ENCODE peak calls at places on chromosomes 5 and 9, in five cellular contexts. Q is kidney; Z is CD4-positive, alpha-beta memory T cell; N is fibroblast of lung; A is OCI-LY7. C is an unnamed sample. For H3K4me1, the result is how much of the 10 kb centered on the place peaks cover.

GRCh38 chr5:29992248-29992647 is 1201.2 kb upstream of the CDH6 start:
- DNase-seq in Z (no peak), N (no peak), Q (no peak), A (no peak), C (no peak)

GRCh38 chr9:87115790-87116189 is 168.5 kb upstream of the GAS1 start:
- DNase-seq in Q (no peak), Z (no peak), N (peak), A (no peak), C (no peak)

GRCh38 chr9:132077881-132078280 is 1.8 kb downstream of the MED27 start:
- DNase-seq in N (no peak), Q (no peak), A (no peak), Z (no peak), C (no peak)

GRCh38 chr9:25864509-25864908 is 186.3 kb upstream of the TUSC1 start:
- DNase-seq in N (no peak), A (no peak), Z (no peak), Q (no peak), C (no peak)

GRCh38 chr9:85743290-85744128 is 1.8 kb upstream of the AGTPBP1 start:
- DNase-seq in Q (peak), Z (peak), A (no peak), N (peak), C (peak)

GRCh38 chr9:105117111-105117682 is 127.3 kb upstream of the SLC44A1 start:
- DNase-seq in Q (no peak), Z (no peak), A (no peak), N (no peak), C (no peak)

GRCh38 chr9:95963659-95964058 is 88.2 kb downstream of the ERCC6L2 start:
- DNase-seq in A (no peak), N (no peak), Q (no peak), Z (no peak), C (no peak)

GRCh38 chr5:35478856-35479682 is 138.6 kb upstream of the SPEF2 start:
- DNase-seq in N (peak), A (peak), Z (peak), Q (no peak), C (no peak)

GRCh38 chr5:154370119-154370518 is 75.7 kb upstream of the SAP30L start:
- DNase-seq in Q (no peak), A (no peak), N (no peak), Z (no peak), C (no peak)

GRCh38 chr9:128393171-128393761 is 22.1 kb downstream of the URM1 start:
- DNase-seq in Z (no peak), N (no peak), Q (no peak), A (no peak), C (no peak)

GRCh38 chr9:16100596-16101091 is 547.8 kb downstream of the CCDC171 start:
- DNase-seq in N (peak), Q (peak), A (no peak), Z (no peak), C (peak)

GRCh38 chr5:171323007-171323406 is 14.0 kb downstream of the TLX3 start:
- DNase-seq in Z (no peak), Q (no peak), N (no peak), A (no peak), C (no peak)

GRCh38 chr9:83339435-83339834 is 198.8 kb downstream of the FRMD3 start:
- DNase-seq in Z (no peak), A (no peak), N (no peak), Q (no peak), C (no peak)

GRCh38 chr5:169531631-169532030 is 51.9 kb upstream of the SPDL1 start:
- DNase-seq in N (no peak), Z (no peak), A (no peak), Q (no peak), C (no peak)

GRCh38 chr5:71932131-71932635 is 175.1 kb upstream of the MAP1B start:
- DNase-seq in A (no peak), N (no peak), Q (no peak), Z (no peak), C (no peak)

GRCh38 chr5:2902742-2903297 is 151.3 kb upstream of the IRX2 start:
- DNase-seq in A (no peak), Q (no peak), Z (no peak), N (no peak), C (no peak)

GRCh38 chr9:104843644-104844226 is 79.8 kb downstream of the NIPSNAP3B start:
- DNase-seq in A (no peak), N (no peak), Z (no peak), Q (no peak), C (no peak)

GRCh38 chr9:133768371-133768858 is 30.3 kb upstream of the SARDH start:
- DNase-seq in A (no peak), Z (no peak), N (no peak), Q (peak), C (peak)

GRCh38 chr5:93580387-93581100 is 475 bp downstream of the NR2F1-AS1 start:
- DNase-seq in N (peak), Z (no peak), A (no peak), Q (no peak), C (peak)

GRCh38 chr5:1409386-1410110 is 35.7 kb downstream of the SLC6A3 start:
- DNase-seq in N (peak), Q (peak), A (peak), Z (peak), C (peak)

GRCh38 chr5:88724201-88724600 is 158.8 kb downstream of the MEF2C start:
- DNase-seq in N (peak), Z (no peak), A (no peak), Q (no peak), C (no peak)

GRCh38 chr9:134010774-134011173 is 14.5 kb upstream of the BRD3OS start:
- DNase-seq in N (no peak), A (no peak), Z (no peak), Q (peak), C (no peak)

GRCh38 chr9:78121488-78121887 is 89.9 kb upstream of the GNAQ start:
- DNase-seq in A (peak), N (peak), Q (peak), Z (peak), C (peak)

GRCh38 chr5:42423285-42424152 is at the start of gene GHR:
- DNase-seq in A (no peak), N (peak), Q (peak), Z (peak), C (peak)

GRCh38 chr5:56601641-56602071 is 213.7 kb upstream of the MAP3K1 start:
- DNase-seq in Q (no peak), N (peak), Z (no peak), A (no peak), C (no peak)

GRCh38 chr5:59107692-59108091 is 524.8 kb downstream of the RAB3C start:
- DNase-seq in Z (no peak), Q (no peak), N (peak), A (no peak), C (no peak)

GRCh38 chr5:154829589-154830218 is 20.7 kb downstream of the FAXDC2 start:
- DNase-seq in Q (no peak), Z (peak), N (no peak), A (no peak), C (peak)

GRCh38 chr5:180118391-180118791 is 46.8 kb upstream of the RNF130 start:
- DNase-seq in Q (peak), A (no peak), N (no peak), Z (no peak), C (no peak)

GRCh38 chr5:6903934-6904333 is 190.7 kb downstream of the TENT4A start:
- DNase-seq in A (no peak), Q (no peak), N (no peak), Z (no peak), C (no peak)

GRCh38 chr9:92984976-92985375 is 37.7 kb downstream of the FGD3 start:
- DNase-seq in Z (no peak), Q (no peak), A (no peak), N (no peak), C (no peak)

GRCh38 chr5:155554500-155554899 is 540.9 kb downstream of the KIF4B start:
- DNase-seq in Z (no peak), A (no peak), N (no peak), Q (no peak), C (no peak)

GRCh38 chr5:66713998-66714397 is 117.8 kb downstream of the MAST4 start:
- DNase-seq in Q (no peak), Z (no peak), A (no peak), N (no peak), C (no peak)

GRCh38 chr5:101080485-101081240 is 177.6 kb upstream of the ST8SIA4 start:
- DNase-seq in Z (no peak), A (no peak), N (peak), Q (no peak), C (no peak)

GRCh38 chr5:82938901-82939300 is 138.3 kb downstream of the TMEM167A start:
- DNase-seq in Z (no peak), A (no peak), Q (no peak), N (no peak), C (no peak)

GRCh38 chr5:9337908-9338307 is 208.0 kb downstream of the SEMA5A start:
- DNase-seq in N (peak), Z (no peak), A (no peak), Q (no peak), C (no peak)

GRCh38 chr5:14600846-14601245 is 19.3 kb downstream of the OTULINL start:
- DNase-seq in Q (no peak), A (no peak), N (no peak), Z (no peak), C (no peak)

GRCh38 chr9:6715755-6716643 is 41.8 kb upstream of the KDM4C start:
- DNase-seq in Z (peak), N (peak), Q (peak), A (no peak), C (peak)

GRCh38 chr9:115121140-115121710 is 3.3 kb upstream of the TNC start:
- DNase-seq in A (no peak), N (no peak), Z (no peak), Q (no peak), C (no peak)

DNA sequence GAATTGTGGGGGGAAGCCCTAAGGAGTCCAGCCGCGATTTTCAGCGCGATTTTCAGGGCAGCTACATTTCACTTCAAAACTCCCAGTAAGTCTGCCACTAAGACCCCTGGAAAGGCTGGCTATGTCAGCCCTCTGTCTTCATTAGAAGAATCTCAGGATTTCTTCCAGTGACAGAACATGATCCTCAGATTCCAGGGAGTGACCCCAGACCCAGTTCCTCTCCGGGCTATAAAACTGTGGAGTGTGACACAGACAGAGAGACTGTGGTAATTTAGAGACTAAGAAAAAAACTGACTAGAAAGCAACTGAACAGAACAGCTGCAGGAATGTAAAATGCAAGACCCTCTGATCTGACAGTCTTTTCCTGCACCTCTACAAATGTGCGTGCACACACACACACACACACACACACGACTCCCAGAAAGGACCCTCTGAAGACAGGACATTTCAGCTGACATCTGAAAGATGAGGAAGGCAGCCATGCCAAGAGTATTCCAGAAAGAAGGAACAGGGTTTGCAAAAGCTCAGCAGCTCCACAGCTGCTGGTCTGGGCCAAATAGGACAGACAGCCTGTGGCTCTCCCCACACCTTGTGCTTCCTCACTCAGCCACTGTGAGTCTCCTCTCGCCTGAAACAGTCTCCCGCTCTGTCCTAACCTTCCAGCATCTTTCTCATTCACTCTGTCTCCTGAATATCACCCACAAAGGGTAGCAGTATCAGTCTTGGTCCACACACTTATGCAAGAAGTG is 188.9 kb downstream of the PALM2AKAP2 start:
- DNase-seq in N (peak), Z (no peak), Q (no peak), A (peak), C (no peak)
- H3K4me1 ChIP-seq in N (under half), Z (under half), Q (under half), A (half or more), C (under half)

GRCh38 chr5:68224561-68225187 is 9.1 kb downstream of the PIK3R1 start:
- DNase-seq in A (no peak), Q (no peak), Z (no peak), N (peak), C (no peak)
- H3K4me1 ChIP-seq in A (under half), Q (under half), Z (half or more), N (under half), C (half or more)

DNA sequence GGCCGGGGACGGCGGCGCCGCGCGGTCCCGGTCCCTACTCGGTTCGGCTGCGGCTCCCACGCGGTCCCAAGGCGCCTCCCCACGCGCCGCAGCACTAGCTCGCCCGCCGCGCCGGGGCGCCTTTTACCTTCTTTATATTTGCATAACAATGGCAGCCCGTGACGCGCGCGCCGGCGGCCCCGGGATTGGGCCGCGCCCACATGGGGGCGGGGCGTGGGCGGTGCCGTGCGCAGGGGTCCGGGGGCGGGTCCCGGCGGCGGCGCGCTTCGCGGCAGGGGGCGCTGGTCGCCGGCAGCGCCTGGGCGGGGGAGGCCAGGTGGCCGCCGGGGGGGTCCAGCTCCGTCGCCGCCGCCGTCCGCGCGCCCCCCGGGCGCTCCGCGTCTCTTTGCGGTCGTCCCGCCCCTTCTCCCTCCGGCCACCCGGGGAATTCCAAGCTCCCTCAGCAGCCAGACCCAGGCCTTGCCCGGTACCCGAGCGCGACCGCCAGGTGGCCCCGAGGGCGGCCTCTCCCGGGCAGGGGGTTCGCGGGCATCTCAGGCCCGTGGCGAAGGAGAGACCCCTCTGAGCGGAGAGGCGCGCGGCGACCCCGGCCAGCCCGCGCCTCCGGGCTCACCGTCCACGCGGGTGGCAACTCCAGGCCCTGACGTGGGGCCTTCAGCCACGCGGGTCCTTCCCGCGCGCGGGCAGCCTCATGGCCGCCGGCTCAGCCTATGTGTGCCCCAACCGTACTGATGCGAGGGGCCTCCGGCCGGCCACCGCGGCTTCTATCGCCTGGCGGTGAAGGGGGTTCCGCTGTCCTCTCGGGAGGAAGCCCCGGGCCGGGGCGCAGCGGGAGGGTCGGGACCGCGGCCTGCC is at the start of gene NRARP:
- DNase-seq in Z (peak), A (peak), Q (peak), N (peak), C (peak)
- H3K4me1 ChIP-seq in Z (under half), A (under half), Q (under half), N (under half), C (under half)

DNA sequence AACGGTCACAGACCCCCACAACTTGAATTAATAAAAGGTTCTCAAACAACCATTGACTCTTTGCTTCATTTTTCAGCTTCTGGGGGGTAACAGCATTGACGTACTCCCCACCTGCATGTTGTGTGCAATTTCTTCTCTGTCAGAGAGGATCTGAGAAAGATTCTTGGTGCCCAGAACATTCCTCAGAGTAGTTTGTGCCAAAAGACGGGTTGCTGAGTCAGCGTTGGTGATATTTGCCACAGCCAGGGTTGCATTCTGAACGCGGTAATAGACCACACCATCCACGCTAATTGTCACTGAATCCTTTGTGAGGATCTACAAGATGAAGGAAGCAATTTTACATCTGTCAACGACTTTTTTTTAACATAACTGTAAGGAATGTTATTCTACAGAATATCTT is 21.0 kb downstream of the STOM start:
- DNase-seq in Q (no peak), A (no peak), N (no peak), Z (no peak), C (no peak)
- H3K4me1 ChIP-seq in Q (under half), A (under half), N (under half), Z (under half), C (half or more)

DNA sequence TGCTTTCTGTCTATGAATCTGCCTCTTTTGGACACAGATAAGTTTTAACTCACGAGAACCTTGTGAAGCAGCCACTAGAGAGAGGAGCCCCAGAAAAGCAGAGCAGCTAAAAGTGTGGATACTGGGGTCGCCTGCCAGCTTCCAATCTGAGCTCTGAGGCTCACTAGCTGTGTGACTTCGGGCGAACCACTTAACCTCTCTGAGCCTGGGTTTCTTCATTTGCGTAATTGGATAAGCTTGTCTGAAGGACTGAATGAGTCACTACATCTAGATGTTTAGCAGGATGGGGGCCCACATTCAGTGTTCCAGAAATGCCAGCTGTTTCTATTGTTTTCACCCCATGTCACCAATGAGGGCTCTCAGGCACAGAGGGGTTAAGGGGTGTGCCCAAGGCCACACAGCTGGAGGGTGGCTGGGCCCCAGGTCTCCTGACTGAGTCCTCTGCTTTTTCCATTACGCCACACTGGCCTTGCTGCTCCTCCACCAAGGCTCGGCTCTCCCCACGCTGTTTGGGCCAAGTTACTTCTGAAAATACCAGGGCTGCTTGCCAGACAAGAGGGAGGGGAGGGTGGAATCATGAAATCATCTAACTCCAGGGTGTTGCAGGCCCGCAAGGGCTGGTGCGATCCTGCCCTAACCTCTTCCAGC is 36.2 kb downstream of the SH3PXD2B start:
- DNase-seq in Z (no peak), Q (peak), N (peak), A (no peak), C (peak)
- H3K4me1 ChIP-seq in Z (under half), Q (under half), N (under half), A (under half), C (under half)

GRCh38 chr5:177434942-177435738 is 8.7 kb downstream of the GRK6 start:
- DNase-seq in N (no peak), A (no peak), Z (no peak), Q (no peak), C (no peak)

GRCh38 chr5:177433658-177434217 is 7.3 kb downstream of the GRK6 start:
- DNase-seq in Q (no peak), Z (no peak), N (no peak), A (no peak), C (no peak)

GRCh38 chr5:177437623-177438022 is 9.0 kb upstream of the PRR7 start:
- DNase-seq in A (no peak), Z (no peak), Q (no peak), N (no peak), C (no peak)

GRCh38 chr5:177434437-177434836 is 8.0 kb downstream of the GRK6 start:
- DNase-seq in Z (peak), A (no peak), Q (no peak), N (no peak), C (no peak)

GRCh38 chr5:177435847-177436536 is 9.5 kb downstream of the GRK6 start:
- DNase-seq in Q (no peak), N (no peak), A (no peak), Z (no peak), C (no peak)
- H3K4me1 ChIP-seq in Q (under half), N (under half), A (under half), Z (half or more), C (under half)

GRCh38 chr9:122376791-122377190 is 6.0 kb downstream of the PTGS1 start:
- DNase-seq in A (no peak), Q (no peak), N (no peak), Z (no peak), C (peak)
- H3K4me1 ChIP-seq in A (under half), Q (under half), N (under half), Z (under half), C (under half)

GRCh38 chr5:10579537-10580521 is 16.0 kb downstream of the ANKRD33B start:
- DNase-seq in Z (no peak), Q (no peak), N (no peak), A (no peak), C (no peak)

GRCh38 chr5:10582512-10582897 is 18.6 kb downstream of the ANKRD33B start:
- DNase-seq in Q (no peak), Z (no peak), N (no peak), A (no peak), C (no peak)

GRCh38 chr5:10580531-10581423 is 16.9 kb downstream of the ANKRD33B start:
- DNase-seq in N (no peak), Q (no peak), Z (no peak), A (no peak), C (no peak)

GRCh38 chr5:10581867-10582511 is 18.1 kb downstream of the ANKRD33B start:
- DNase-seq in N (peak), A (no peak), Q (no peak), Z (no peak), C (no peak)

GRCh38 chr5:10581424-10581748 is 17.5 kb downstream of the ANKRD33B start:
- DNase-seq in Q (no peak), Z (no peak), A (no peak), N (no peak), C (no peak)
- H3K4me1 ChIP-seq in Q (under half), Z (under half), A (half or more), N (under half), C (under half)

C was measured in sigmoid colon.